ENCODE peak calls at places on chromosomes 4 and X, in four cellular contexts. M, A, O and H are unnamed samples.

GRCh38 chr4:22190855-22191254 is 242.3 kb upstream of the KCNIP4 start:
- DNase-seq in A (no peak), M (no peak), O (no peak), H (no peak)

GRCh38 chrX:48487362-48487785 is 11.4 kb downstream of the FTSJ1 start:
- DNase-seq in M (peak), A (peak), O (peak), H (no peak)

GRCh38 chr4:55866290-55866907 is 13.0 kb downstream of the EXOC1 start:
- DNase-seq in O (peak), A (no peak), M (peak), H (no peak)

GRCh38 chrX:119155416-119156035 is 27.9 kb upstream of the KIAA1210 start:
- DNase-seq in M (no peak), A (no peak), O (peak), H (no peak)

GRCh38 chr4:103753868-103754653 is 34.3 kb upstream of the TACR3 start:
- DNase-seq in A (peak), M (peak), O (no peak), H (no peak)

GRCh38 chr4:177033632-177034031 is 240.9 kb upstream of the VEGFC start:
- DNase-seq in A (no peak), M (no peak), O (no peak), H (no peak)

GRCh38 chr4:93444860-93445259 is 383.7 kb upstream of the ATOH1 start:
- DNase-seq in A (peak), O (no peak), M (no peak), H (no peak)

GRCh38 chr4:177861551-177862094 is 419.4 kb upstream of the AGA start:
- DNase-seq in M (no peak), A (no peak), O (no peak), H (no peak)

GRCh38 chr4:6360385-6360784 is 90.7 kb downstream of the WFS1 start:
- DNase-seq in A (peak), M (no peak), O (no peak), H (no peak)

GRCh38 chr4:123616970-123617392 is 220.4 kb downstream of the SPRY1 start:
- DNase-seq in M (no peak), O (no peak), A (peak), H (no peak)

GRCh38 chr4:1290165-1290977 is 680 bp downstream of the MAEA start:
- DNase-seq in O (peak), M (no peak), A (no peak), H (no peak)

GRCh38 chr4:176927664-176928063 is 134.9 kb upstream of the VEGFC start:
- DNase-seq in A (no peak), O (no peak), M (no peak), H (no peak)

GRCh38 chr4:98653890-98654867 is 4.2 kb downstream of the TSPAN5 start:
- DNase-seq in O (no peak), A (no peak), M (peak), H (no peak)

GRCh38 chr4:37890501-37891220 is at the start of gene TBC1D1:
- DNase-seq in A (peak), O (no peak), M (no peak), H (no peak)
- TF ChIP-seq CTCF in A (no peak), O (no peak), M (no peak), H (peak)

DNA sequence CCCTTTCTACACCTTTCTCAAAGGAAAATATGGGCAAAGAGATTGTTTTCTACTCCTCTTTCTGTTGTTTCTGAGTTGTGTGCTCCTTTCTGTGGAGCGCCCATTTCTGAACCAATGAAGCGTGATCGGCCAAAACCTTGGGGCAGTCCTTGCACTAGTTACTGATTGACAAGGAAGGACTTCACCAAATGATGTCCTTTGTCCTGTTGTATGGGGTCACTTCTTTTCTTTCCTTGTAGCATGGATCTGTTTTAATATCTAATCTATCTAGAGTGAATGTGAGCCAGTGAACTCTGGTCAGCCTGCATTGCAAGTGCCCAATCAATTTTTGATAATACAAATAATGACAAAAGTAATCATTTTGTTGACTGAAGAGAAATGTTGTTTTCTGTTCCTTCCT is 94.5 kb downstream of the EGF start:
- DNase-seq in M (no peak), A (no peak), O (no peak), H (no peak)
- TF ChIP-seq REST in M (no peak), A (no peak), O (no peak), H (no peak)

GRCh38 chrX:27823812-27824211 is 16.0 kb downstream of the MAGEB10 start:
- DNase-seq in M (no peak), A (no peak), O (no peak), H (no peak)
- TF ChIP-seq CTCF in M (no peak), A (no peak), O (no peak), H (no peak)

DNA sequence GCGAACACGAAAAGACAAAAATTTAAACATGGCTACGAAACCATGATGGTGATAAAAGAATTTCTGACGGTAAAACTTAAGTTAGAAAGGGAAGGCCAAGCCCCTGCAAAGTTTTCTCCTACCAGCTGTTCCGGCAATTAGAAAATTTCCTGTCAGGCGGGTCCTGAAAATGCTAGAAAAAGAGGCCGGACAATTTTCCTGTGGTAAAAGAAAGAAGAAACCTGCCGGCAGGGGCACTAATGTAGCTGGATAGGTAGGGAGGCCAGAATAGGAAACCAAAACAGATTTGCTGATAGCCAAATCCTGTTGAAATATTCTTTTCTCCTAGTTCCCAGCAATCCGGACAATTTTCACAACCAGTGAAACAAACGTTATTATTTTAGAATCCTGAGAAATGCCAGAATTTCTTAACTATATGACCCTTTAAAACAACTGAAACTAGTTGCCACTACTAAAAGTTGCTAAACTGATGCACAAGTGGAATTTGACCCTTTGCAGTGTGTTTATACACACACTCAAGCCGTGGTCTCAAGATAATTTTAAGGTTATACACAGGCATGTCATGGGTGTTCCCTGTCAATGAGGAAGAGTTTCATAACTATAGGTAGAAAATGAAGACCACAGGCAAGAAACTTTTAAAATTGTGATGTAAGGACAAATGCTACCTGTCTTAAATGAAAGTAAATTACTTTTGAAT is 47.8 kb downstream of the RPS6KA3 start:
- DNase-seq in M (no peak), A (peak), O (peak), H (no peak)
- TF ChIP-seq REST in M (no peak), A (no peak), O (no peak), H (no peak)

DNA sequence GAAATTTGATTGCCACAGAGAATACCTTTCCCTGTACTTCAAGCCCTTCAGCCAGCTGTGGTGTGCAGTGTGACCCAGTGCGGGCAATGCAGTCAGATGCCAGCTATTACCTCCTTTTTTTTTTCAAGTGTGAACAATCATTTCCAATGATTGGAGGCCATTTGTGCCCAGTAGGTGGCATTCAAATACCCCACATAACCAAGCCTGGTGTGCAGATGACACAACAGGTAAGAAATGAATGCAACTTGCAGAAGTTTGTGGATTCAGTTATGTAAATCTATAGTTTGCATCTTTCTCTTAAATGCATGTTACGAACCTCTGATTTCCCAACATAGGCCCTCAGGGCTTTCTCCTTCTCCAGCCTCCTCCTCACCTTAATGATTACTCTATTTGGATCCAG is 98.0 kb downstream of the CLCN4 start:
- DNase-seq in O (no peak), M (no peak), A (peak), H (no peak)
- TF ChIP-seq CTCF in O (no peak), M (peak), A (peak), H (peak)

GRCh38 chr4:112704991-112705845 is 68.3 kb downstream of the LARP7 start:
- DNase-seq in O (no peak), A (peak), M (peak), H (no peak)
- TF ChIP-seq REST in O (no peak), A (peak), M (peak), H (peak)

DNA sequence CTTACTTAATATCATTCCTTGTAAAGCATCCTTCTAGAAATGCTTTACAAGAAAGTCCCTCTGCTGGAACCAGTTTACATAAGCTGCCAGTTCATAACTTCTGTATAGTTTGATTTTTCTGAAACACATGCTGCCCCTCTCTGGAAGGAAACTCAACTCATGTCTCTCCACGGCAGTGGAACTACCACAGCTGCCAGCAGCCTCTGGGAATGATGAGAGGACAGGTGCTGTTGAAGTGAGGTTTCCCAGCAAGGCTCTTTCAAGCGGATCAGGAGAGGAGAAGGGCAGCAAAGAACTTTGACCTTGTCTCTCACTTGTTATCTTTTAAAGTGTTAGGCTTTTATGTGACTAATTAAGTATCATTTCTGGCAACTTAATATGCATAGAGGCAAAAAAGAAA is 7.3 kb downstream of the GRPR start:
- DNase-seq in A (no peak), M (no peak), O (no peak), H (no peak)
- TF ChIP-seq CTCF in A (no peak), M (no peak), O (no peak), H (no peak)

GRCh38 chr4:139177888-139178609 is 1.0 kb upstream of the ELF2 start:
- DNase-seq in A (peak), M (peak), O (peak), H (no peak)
- TF ChIP-seq REST in A (no peak), M (no peak), O (no peak), H (no peak)

DNA sequence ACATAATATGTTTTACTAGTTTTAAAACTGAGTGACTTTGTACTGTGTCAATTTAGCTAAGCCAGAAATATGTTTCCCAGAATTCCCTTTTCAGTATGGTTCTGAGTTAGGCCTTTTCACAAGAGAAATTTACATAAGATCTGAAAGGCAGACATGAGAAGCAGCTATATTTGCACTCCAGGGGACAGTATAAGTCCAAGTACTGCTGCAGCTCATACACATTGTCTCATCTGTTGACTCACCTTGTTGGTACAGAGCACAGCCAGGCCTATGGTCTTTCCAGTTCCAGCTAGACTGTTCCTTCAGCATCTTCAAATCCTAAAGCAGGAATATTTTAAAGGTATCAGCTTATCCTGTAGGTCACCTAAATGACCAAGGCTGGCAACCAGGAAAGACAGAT is 53.5 kb downstream of the BMP3 start:
- DNase-seq in A (no peak), O (no peak), M (no peak), H (peak)
- TF ChIP-seq CTCF in A (no peak), O (no peak), M (peak), H (peak)

GRCh38 chr4:71470547-71470946 is 131.7 kb downstream of the SLC4A4 start:
- DNase-seq in O (no peak), M (no peak), A (no peak), H (no peak)
- TF ChIP-seq REST in O (no peak), M (no peak), A (no peak), H (no peak)